ENCODE peak calls at places on chromosome 3, in five cellular contexts. One of them, this sample, is unnamed.

GRCh38 chr3:13277130-13277783 is 142.9 kb downstream of the NUP210 start:
- DNase-seq in neural crest cell: no peak
- DNase-seq in GM13977: no peak
- DNase-seq in mesothelial cell of epicardium: no peak
- DNase-seq in choroid plexus epithelial cell: no peak
- DNase-seq in this sample: no peak

GRCh38 chr3:197168606-197169005 is 129.8 kb downstream of the DLG1 start:
- DNase-seq in GM13977: no peak
- DNase-seq in mesothelial cell of epicardium: no peak
- DNase-seq in choroid plexus epithelial cell: peak
- DNase-seq in neural crest cell: no peak
- DNase-seq in this sample: no peak

GRCh38 chr3:15636028-15636709 is 34.6 kb downstream of the BTD start:
- DNase-seq in mesothelial cell of epicardium: no peak
- DNase-seq in neural crest cell: no peak
- DNase-seq in choroid plexus epithelial cell: peak
- DNase-seq in GM13977: no peak
- DNase-seq in this sample: no peak

GRCh38 chr3:102106421-102107097 is 257.2 kb downstream of the NFKBIZ start:
- DNase-seq in mesothelial cell of epicardium: no peak
- DNase-seq in neural crest cell: no peak
- DNase-seq in choroid plexus epithelial cell: peak
- DNase-seq in GM13977: no peak
- DNase-seq in this sample: no peak

GRCh38 chr3:49173792-49174170 is 2.4 kb downstream of the KLHDC8B start:
- DNase-seq in neural crest cell: peak
- DNase-seq in GM13977: no peak
- DNase-seq in mesothelial cell of epicardium: no peak
- DNase-seq in choroid plexus epithelial cell: peak
- DNase-seq in this sample: peak

GRCh38 chr3:45575491-45575923 is 19.0 kb upstream of the LIMD1 start:
- DNase-seq in GM13977: no peak
- DNase-seq in mesothelial cell of epicardium: peak
- DNase-seq in choroid plexus epithelial cell: peak
- DNase-seq in neural crest cell: no peak
- DNase-seq in this sample: no peak

GRCh38 chr3:30886888-30887287 is 7.6 kb downstream of the GADL1 start:
- DNase-seq in GM13977: no peak
- DNase-seq in neural crest cell: no peak
- DNase-seq in choroid plexus epithelial cell: no peak
- DNase-seq in mesothelial cell of epicardium: no peak
- DNase-seq in this sample: no peak

GRCh38 chr3:186538779-186539178 is 5.4 kb downstream of the CRYGS start:
- DNase-seq in neural crest cell: no peak
- DNase-seq in GM13977: no peak
- DNase-seq in choroid plexus epithelial cell: no peak
- DNase-seq in mesothelial cell of epicardium: no peak
- DNase-seq in this sample: no peak

GRCh38 chr3:145807990-145808389 is 353.0 kb downstream of the PLOD2 start:
- DNase-seq in neural crest cell: peak
- DNase-seq in mesothelial cell of epicardium: peak
- DNase-seq in GM13977: no peak
- DNase-seq in choroid plexus epithelial cell: peak
- DNase-seq in this sample: no peak

GRCh38 chr3:43641306-43642114 is 19.7 kb upstream of the ANO10 start:
- DNase-seq in mesothelial cell of epicardium: no peak
- DNase-seq in choroid plexus epithelial cell: peak
- DNase-seq in GM13977: no peak
- DNase-seq in neural crest cell: no peak
- DNase-seq in this sample: no peak

GRCh38 chr3:43644443-43644842 is 22.6 kb upstream of the ANO10 start:
- DNase-seq in choroid plexus epithelial cell: no peak
- DNase-seq in neural crest cell: no peak
- DNase-seq in GM13977: no peak
- DNase-seq in mesothelial cell of epicardium: no peak
- DNase-seq in this sample: no peak

GRCh38 chr3:43637702-43638101 is 15.9 kb upstream of the ANO10 start:
- DNase-seq in GM13977: no peak
- DNase-seq in neural crest cell: no peak
- DNase-seq in mesothelial cell of epicardium: no peak
- DNase-seq in choroid plexus epithelial cell: no peak
- DNase-seq in this sample: no peak

GRCh38 chr3:43632986-43633385 is 11.2 kb upstream of the ANO10 start:
- DNase-seq in GM13977: no peak
- DNase-seq in mesothelial cell of epicardium: no peak
- DNase-seq in neural crest cell: no peak
- DNase-seq in choroid plexus epithelial cell: no peak
- DNase-seq in this sample: no peak

GRCh38 chr3:43638594-43639447 is 17.0 kb upstream of the ANO10 start:
- DNase-seq in GM13977: no peak
- DNase-seq in neural crest cell: no peak
- DNase-seq in choroid plexus epithelial cell: peak
- DNase-seq in mesothelial cell of epicardium: no peak
- DNase-seq in this sample: no peak
- TF ChIP-seq CTCF in GM13977: peak
- TF ChIP-seq CTCF in neural crest cell: no peak
- TF ChIP-seq CTCF in choroid plexus epithelial cell: peak
- TF ChIP-seq CTCF in mesothelial cell of epicardium: no peak
- TF ChIP-seq CTCF in this sample: no peak

GRCh38 chr3:17983106-17983505 is 240.7 kb upstream of the TBC1D5 start:
- DNase-seq in neural crest cell: no peak
- DNase-seq in mesothelial cell of epicardium: no peak
- DNase-seq in GM13977: no peak
- DNase-seq in choroid plexus epithelial cell: no peak
- DNase-seq in this sample: no peak

GRCh38 chr3:17982211-17982880 is 239.9 kb upstream of the TBC1D5 start:
- DNase-seq in choroid plexus epithelial cell: no peak
- DNase-seq in GM13977: no peak
- DNase-seq in neural crest cell: no peak
- DNase-seq in mesothelial cell of epicardium: no peak
- DNase-seq in this sample: no peak

GRCh38 chr3:17979911-17980310 is 237.5 kb upstream of the TBC1D5 start:
- DNase-seq in choroid plexus epithelial cell: no peak
- DNase-seq in mesothelial cell of epicardium: no peak
- DNase-seq in GM13977: no peak
- DNase-seq in neural crest cell: no peak
- DNase-seq in this sample: no peak

GRCh38 chr3:17974206-17974841 is 231.9 kb upstream of the TBC1D5 start:
- DNase-seq in mesothelial cell of epicardium: no peak
- DNase-seq in choroid plexus epithelial cell: peak
- DNase-seq in GM13977: no peak
- DNase-seq in neural crest cell: no peak
- DNase-seq in this sample: no peak

DNA sequence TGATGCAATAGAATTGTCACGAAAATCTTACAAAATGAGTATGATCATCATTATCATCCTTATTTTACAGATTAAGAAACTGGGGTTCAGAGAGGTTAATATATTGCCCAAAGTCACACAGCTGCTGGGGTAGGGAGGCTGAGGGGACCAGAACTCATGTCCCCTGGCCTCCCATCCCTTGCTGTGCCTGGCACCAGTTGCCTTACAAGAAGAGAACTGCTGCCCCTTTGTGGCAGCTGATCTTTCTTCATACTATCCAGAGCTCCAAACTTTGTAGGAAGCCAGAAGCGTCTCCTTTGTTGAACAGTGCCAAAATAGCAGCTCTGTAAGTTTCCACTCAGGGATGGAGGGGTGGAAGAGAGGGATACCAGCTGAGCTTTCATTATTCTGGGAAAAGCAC is 236.8 kb upstream of the TBC1D5 start:
- DNase-seq in mesothelial cell of epicardium: no peak
- DNase-seq in neural crest cell: no peak
- DNase-seq in GM13977: no peak
- DNase-seq in choroid plexus epithelial cell: no peak
- DNase-seq in this sample: no peak
- TF ChIP-seq CTCF in mesothelial cell of epicardium: no peak
- TF ChIP-seq CTCF in neural crest cell: no peak
- TF ChIP-seq CTCF in GM13977: no peak
- TF ChIP-seq CTCF in choroid plexus epithelial cell: no peak
- TF ChIP-seq CTCF in this sample: no peak

DNA sequence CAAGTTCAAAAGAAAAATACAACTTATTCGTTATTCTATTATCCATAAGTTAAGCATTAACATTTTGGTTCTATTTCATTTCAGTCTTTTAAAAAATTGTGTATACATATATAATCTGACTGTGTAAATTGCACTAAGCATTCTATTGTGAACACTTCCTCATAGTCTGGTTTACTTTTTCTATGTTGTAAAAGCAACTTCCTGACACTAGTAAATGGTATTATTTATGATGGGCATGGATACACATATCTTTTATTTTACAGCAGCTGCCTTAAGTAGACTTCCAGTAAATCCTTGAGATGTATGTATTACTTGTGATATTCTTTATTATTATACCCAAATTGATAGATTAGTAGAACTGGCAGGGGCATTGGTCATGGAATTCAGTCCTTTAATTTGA is 58.2 kb downstream of the FNDC3B start:
- DNase-seq in GM13977: no peak
- DNase-seq in choroid plexus epithelial cell: no peak
- DNase-seq in neural crest cell: no peak
- DNase-seq in mesothelial cell of epicardium: no peak
- DNase-seq in this sample: no peak
- TF ChIP-seq CTCF in GM13977: no peak
- TF ChIP-seq CTCF in choroid plexus epithelial cell: no peak
- TF ChIP-seq CTCF in neural crest cell: no peak
- TF ChIP-seq CTCF in mesothelial cell of epicardium: no peak
- TF ChIP-seq CTCF in this sample: no peak

GRCh38 chr3:128847631-128848370 is 31.6 kb upstream of the ACAD9 start:
- DNase-seq in neural crest cell: no peak
- DNase-seq in GM13977: no peak
- DNase-seq in mesothelial cell of epicardium: no peak
- DNase-seq in choroid plexus epithelial cell: no peak
- DNase-seq in this sample: no peak

GRCh38 chr3:128851601-128852000 is 27.8 kb upstream of the ACAD9 start:
- DNase-seq in mesothelial cell of epicardium: no peak
- DNase-seq in neural crest cell: no peak
- DNase-seq in GM13977: peak
- DNase-seq in choroid plexus epithelial cell: no peak
- DNase-seq in this sample: no peak

GRCh38 chr3:128850544-128850943 is 28.9 kb upstream of the ACAD9 start:
- DNase-seq in mesothelial cell of epicardium: no peak
- DNase-seq in neural crest cell: no peak
- DNase-seq in GM13977: no peak
- DNase-seq in choroid plexus epithelial cell: no peak
- DNase-seq in this sample: no peak

GRCh38 chr3:128846501-128846900 is 32.9 kb upstream of the ACAD9 start:
- DNase-seq in choroid plexus epithelial cell: no peak
- DNase-seq in GM13977: peak
- DNase-seq in mesothelial cell of epicardium: no peak
- DNase-seq in neural crest cell: no peak
- DNase-seq in this sample: no peak

DNA sequence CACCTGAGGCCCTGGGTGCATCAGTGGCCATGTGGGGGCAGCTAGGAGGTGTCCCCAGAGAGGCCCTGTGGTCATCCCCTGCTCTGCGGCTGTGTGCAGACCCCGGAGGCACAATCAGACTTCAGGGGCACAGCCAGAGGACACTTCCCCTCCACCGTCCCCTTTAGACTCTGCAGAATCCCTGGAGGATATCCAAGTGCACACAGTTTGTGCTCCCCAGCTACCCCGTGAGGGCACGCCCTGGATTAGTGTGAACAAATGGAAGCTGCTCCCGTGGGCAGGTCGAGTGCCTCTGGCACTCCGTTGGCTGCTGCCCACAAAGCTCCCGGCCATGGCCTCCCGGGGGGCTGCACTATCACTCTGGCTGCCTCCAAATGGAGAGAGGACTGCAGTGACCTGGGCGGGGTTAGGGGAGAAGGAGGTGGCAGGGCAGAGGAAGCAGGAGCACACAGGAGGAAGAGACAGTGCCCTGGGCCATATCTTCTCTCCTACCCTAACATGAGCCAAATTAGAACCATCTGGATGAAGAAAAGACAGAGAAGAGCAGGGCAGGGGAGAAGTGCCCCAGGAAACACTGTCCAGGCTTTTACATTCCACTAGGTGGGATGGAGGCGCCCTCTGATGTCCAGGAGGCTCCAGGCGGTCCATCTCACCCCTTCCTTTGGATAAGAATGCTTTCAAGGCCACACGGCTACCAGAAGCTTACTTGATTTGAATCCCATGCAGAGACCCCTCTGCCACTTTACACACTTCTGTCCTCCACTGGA is 29.5 kb upstream of the ACAD9 start:
- DNase-seq in choroid plexus epithelial cell: peak
- DNase-seq in mesothelial cell of epicardium: no peak
- DNase-seq in GM13977: peak
- DNase-seq in neural crest cell: no peak
- DNase-seq in this sample: no peak
- TF ChIP-seq CTCF in choroid plexus epithelial cell: peak
- TF ChIP-seq CTCF in mesothelial cell of epicardium: no peak
- TF ChIP-seq CTCF in GM13977: peak
- TF ChIP-seq CTCF in neural crest cell: no peak
- TF ChIP-seq CTCF in this sample: no peak

DNA sequence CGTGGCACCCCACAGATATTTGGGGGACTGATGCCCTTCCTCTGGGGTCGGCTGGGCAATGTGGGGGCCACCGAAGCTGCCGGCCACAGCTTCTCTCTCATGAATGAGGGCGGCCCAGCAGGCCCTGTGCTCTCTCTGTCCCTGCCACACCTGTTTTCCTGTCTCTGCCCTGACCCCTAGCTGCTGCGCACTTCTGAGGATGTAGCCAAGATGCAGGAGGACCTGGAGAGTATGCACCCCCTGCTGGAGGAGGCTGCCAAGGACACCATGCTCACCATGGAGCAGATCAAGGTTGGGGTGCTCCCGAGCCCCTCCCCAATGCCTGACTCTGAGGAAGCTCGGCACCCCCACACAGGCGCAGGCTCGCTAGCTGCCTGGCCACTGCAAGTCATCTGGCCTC is 59.7 kb downstream of the SEMA3G start:
- DNase-seq in mesothelial cell of epicardium: no peak
- DNase-seq in neural crest cell: peak
- DNase-seq in GM13977: peak
- DNase-seq in choroid plexus epithelial cell: peak
- DNase-seq in this sample: peak
- TF ChIP-seq CTCF in mesothelial cell of epicardium: peak
- TF ChIP-seq CTCF in neural crest cell: peak
- TF ChIP-seq CTCF in GM13977: peak
- TF ChIP-seq CTCF in choroid plexus epithelial cell: peak
- TF ChIP-seq CTCF in this sample: peak

GRCh38 chr3:126245811-126246727 is 65.7 kb upstream of the ALDH1L1 start:
- DNase-seq in neural crest cell: peak
- DNase-seq in mesothelial cell of epicardium: peak
- DNase-seq in GM13977: no peak
- DNase-seq in choroid plexus epithelial cell: peak
- DNase-seq in this sample: peak
- TF ChIP-seq CTCF in neural crest cell: peak
- TF ChIP-seq CTCF in mesothelial cell of epicardium: peak
- TF ChIP-seq CTCF in GM13977: peak
- TF ChIP-seq CTCF in choroid plexus epithelial cell: peak
- TF ChIP-seq CTCF in this sample: peak

DNA sequence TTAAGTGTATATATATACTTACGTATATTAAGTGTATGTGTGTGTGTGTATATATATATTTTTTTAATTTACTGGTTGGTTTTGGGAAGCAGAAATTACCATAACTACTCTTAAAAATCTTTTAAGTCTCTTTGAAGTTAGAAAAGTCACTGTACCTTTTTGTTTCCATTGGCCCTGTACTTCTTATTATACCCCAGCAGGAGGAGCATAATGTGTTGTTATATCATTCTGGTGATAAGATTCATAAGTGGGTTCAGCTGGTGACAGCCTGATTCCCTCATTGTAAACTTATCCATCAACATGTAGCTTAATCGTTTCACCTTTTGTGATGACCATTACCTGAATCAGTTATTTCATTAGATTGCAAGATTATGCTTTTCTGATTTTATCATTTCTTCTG is 30.8 kb downstream of the MLH1 start:
- DNase-seq in mesothelial cell of epicardium: no peak
- DNase-seq in choroid plexus epithelial cell: peak
- DNase-seq in GM13977: peak
- DNase-seq in neural crest cell: no peak
- DNase-seq in this sample: no peak
- TF ChIP-seq CTCF in mesothelial cell of epicardium: no peak
- TF ChIP-seq CTCF in choroid plexus epithelial cell: peak
- TF ChIP-seq CTCF in GM13977: peak
- TF ChIP-seq CTCF in neural crest cell: peak
- TF ChIP-seq CTCF in this sample: no peak